ENCODE peak calls at places on chromosomes 13 and 19, in eight cellular contexts. P is psoas muscle; S is CD8-positive, alpha-beta T cell; X is hepatocyte; K is heart left ventricle; T is body of pancreas; N is stomach; B is esophagus squamous epithelium. G is an unnamed sample.

GRCh38 chr13:47216176-47216822 is 319.4 kb upstream of the HTR2A start:
- DNase-seq in P (no peak), B (no peak), S (no peak), T (no peak), X (peak; percentile 19), N (no peak), K (no peak), G (no peak)

GRCh38 chr13:21580736-21581135 is 23.2 kb downstream of the MICU2 start:
- DNase-seq in P (no peak), B (no peak), N (no peak), S (no peak), K (no peak), T (no peak), X (no peak), G (no peak)

GRCh38 chr13:110414283-110414682 is 107.2 kb downstream of the COL4A2 start:
- DNase-seq in N (no peak), K (no peak), T (no peak), P (no peak), B (no peak), X (no peak), S (no peak), G (peak; percentile 90)

GRCh38 chr13:20291037-20291436 is 58.9 kb upstream of the GJB6 start:
- DNase-seq in K (no peak), P (no peak), S (no peak), N (no peak), X (no peak), B (no peak), T (no peak), G (no peak)

GRCh38 chr13:29140277-29140676 is 320.1 kb downstream of the MTUS2 start:
- DNase-seq in K (peak; percentile 35), N (no peak), T (no peak), P (no peak), X (peak; percentile 66), S (no peak), B (no peak), G (peak; percentile 87)

GRCh38 chr19:15438124-15438496 is 11.6 kb downstream of the WIZ start:
- DNase-seq in T (no peak), B (no peak), K (no peak), N (no peak), S (no peak), X (no peak), P (no peak), G (no peak)

GRCh38 chr19:46451352-46451751 is 20.0 kb downstream of the PNMA8A start:
- DNase-seq in K (no peak), N (no peak), S (no peak), X (no peak), B (no peak), P (no peak), T (no peak), G (no peak)

GRCh38 chr13:73385848-73386247 is 327.0 kb downstream of the KLF5 start:
- DNase-seq in T (no peak), S (no peak), X (no peak), B (no peak), K (no peak), P (no peak), N (no peak), G (no peak)

GRCh38 chr13:108154421-108154858 is 60.9 kb downstream of the LIG4 start:
- DNase-seq in N (peak; percentile 64), B (no peak), X (peak; percentile 81), K (no peak), P (no peak), S (no peak), T (peak; percentile 64), G (peak; percentile 64)

GRCh38 chr13:71017607-71018006 is 849.4 kb downstream of the DACH1 start:
- DNase-seq in K (no peak), B (no peak), P (no peak), S (no peak), X (no peak), N (no peak), T (no peak), G (no peak)

GRCh38 chr13:93244141-93244917 is 17.7 kb downstream of the GPC6 start:
- DNase-seq in K (no peak), N (no peak), B (no peak), X (peak; percentile 21), T (no peak), P (no peak), S (no peak), G (peak; percentile 1)

GRCh38 chr19:35144600-35145436 is 1.8 kb downstream of the FXYD7 start:
- DNase-seq in N (peak; percentile 76), X (peak; percentile 89), B (no peak), P (no peak), S (peak; percentile 26), K (no peak), T (peak; percentile 66), G (no peak)

GRCh38 chr19:22144394-22144793 is 52.4 kb downstream of the ZNF676 start:
- DNase-seq in T (no peak), K (no peak), N (no peak), X (no peak), B (no peak), S (no peak), P (no peak), G (no peak)

GRCh38 chr13:36096411-36097184 is 34.6 kb downstream of the DCLK1 start:
- DNase-seq in B (no peak), T (no peak), P (no peak), S (no peak), X (peak; percentile 11), K (no peak), N (no peak), G (no peak)

GRCh38 chr19:51750381-51751124 is 1.1 kb downstream of the FPR1 start:
- DNase-seq in S (no peak), T (no peak), B (no peak), X (no peak), P (no peak), K (no peak), N (no peak), G (no peak)

GRCh38 chr13:100349594-100349993 is 239.0 kb downstream of the GGACT start:
- DNase-seq in B (no peak), N (no peak), K (no peak), P (no peak), T (no peak), S (no peak), X (no peak), G (no peak)

GRCh38 chr19:49213791-49214190 is 56.2 kb downstream of the TRPM4 start:
- DNase-seq in T (no peak), K (no peak), N (no peak), X (no peak), P (no peak), S (no peak), B (no peak), G (no peak)

GRCh38 chr13:78700121-78700910 is 41.4 kb upstream of the OBI1 start:
- DNase-seq in S (no peak), N (no peak), X (no peak), B (no peak), T (no peak), K (no peak), P (no peak), G (no peak)

GRCh38 chr13:43083750-43084149 is 60.4 kb downstream of the DNAJC15 start:
- DNase-seq in K (no peak), B (no peak), X (no peak), N (no peak), T (no peak), S (no peak), P (no peak), G (no peak)

GRCh38 chr13:43089912-43090498 is 66.6 kb downstream of the DNAJC15 start:
- DNase-seq in B (no peak), P (no peak), T (no peak), N (no peak), K (no peak), S (no peak), X (no peak), G (no peak)

GRCh38 chr13:43085545-43085944 is 62.2 kb downstream of the DNAJC15 start:
- DNase-seq in N (no peak), T (no peak), B (no peak), K (no peak), X (peak; percentile 32), P (no peak), S (no peak), G (no peak)

GRCh38 chr13:43087960-43088580 is 64.7 kb downstream of the DNAJC15 start:
- DNase-seq in N (no peak), T (no peak), P (no peak), X (no peak), S (no peak), K (no peak), B (no peak), G (no peak)
- H3K4me3 ChIP-seq in N (peak overlapping the region; percentile 19), T (no peak overlapping the region), P (peak overlapping the region; percentile 52), X (no peak overlapping the region), S (peak overlapping the region; percentile 40), K (peak overlapping the region; percentile 52), B (peak overlapping the region; percentile 34), G (no peak overlapping the region)

GRCh38 chr13:74575729-74576125 is 441.5 kb upstream of the KLF12 start:
- DNase-seq in T (peak; percentile 28), B (no peak), X (peak; percentile 69), S (peak; percentile 46), K (peak; percentile 92), N (peak; percentile 50), P (peak; percentile 83), G (peak; percentile 29)

GRCh38 chr13:74573654-74574053 is 439.4 kb upstream of the KLF12 start:
- DNase-seq in N (no peak), K (no peak), T (no peak), X (no peak), P (no peak), S (no peak), B (no peak), G (no peak)

GRCh38 chr13:74571811-74572210 is 437.6 kb upstream of the KLF12 start:
- DNase-seq in K (no peak), P (no peak), X (no peak), B (no peak), N (no peak), S (no peak), T (no peak), G (no peak)

GRCh38 chr13:74576504-74576903 is 442.3 kb upstream of the KLF12 start:
- DNase-seq in N (no peak), P (no peak), B (no peak), S (no peak), X (no peak), T (no peak), K (no peak), G (no peak)

GRCh38 chr13:74574964-74575728 is 440.9 kb upstream of the KLF12 start:
- DNase-seq in B (no peak), N (no peak), X (no peak), S (no peak), T (no peak), K (no peak), P (no peak), G (no peak)
- H3K4me3 ChIP-seq in B (peak overlapping the region; percentile 37), N (peak overlapping the region; percentile 38), X (peak overlapping the region; percentile 30), S (peak overlapping the region; percentile 54), T (no peak overlapping the region), K (peak overlapping the region; percentile 49), P (peak overlapping the region; percentile 49), G (no peak overlapping the region)

DNA sequence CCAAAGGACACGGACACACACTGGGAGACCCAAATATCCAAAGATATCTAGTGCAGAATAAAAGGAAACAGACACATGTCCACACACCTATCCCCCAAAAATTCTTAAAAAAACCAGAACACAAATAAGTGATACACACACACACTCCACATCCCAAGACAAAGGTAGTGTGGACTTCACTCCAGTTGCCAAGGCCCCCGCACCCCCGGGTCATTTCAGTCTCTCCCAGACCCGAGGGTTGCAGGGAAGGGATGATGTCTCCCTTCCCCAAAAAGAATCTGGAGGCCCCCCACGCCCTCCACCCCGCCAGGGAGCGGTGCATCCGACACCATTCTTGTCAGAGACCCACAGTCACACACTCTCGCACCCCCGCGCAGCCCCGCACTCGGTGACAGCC is 407 bp downstream of the DPF1 start:
- DNase-seq in X (no peak), T (no peak), B (no peak), S (no peak), P (no peak), K (no peak), N (no peak), G (no peak)
- H3K4me3 ChIP-seq in X (peak overlapping the region; percentile 71), T (no peak overlapping the region), B (peak overlapping the region; percentile 37), S (peak overlapping the region; percentile 3), P (peak overlapping the region; percentile 61), K (peak overlapping the region; percentile 57), N (peak overlapping the region; percentile 39), G (no peak overlapping the region)

GRCh38 chr19:6996810-6997209 is 24.4 kb downstream of the MBD3L2B start:
- DNase-seq in S (no peak), X (no peak), K (no peak), T (no peak), P (no peak), B (no peak), N (no peak), G (no peak)
- H3K4me3 ChIP-seq in S (no peak overlapping the region), X (no peak overlapping the region), K (no peak overlapping the region), T (no peak overlapping the region), P (no peak overlapping the region), B (no peak overlapping the region), N (no peak overlapping the region), G (no peak overlapping the region)

G was measured in thyroid gland.